ENCODE peak calls at places on chromosome 9, in nine cellular contexts. U is HCT116; Q is iPS DF 6.9; E is A673; S is cardiac muscle cell; T is upper lobe of left lung; D is aorta; W is CD8-positive, alpha-beta memory T cell; J is A549. F is an unnamed sample.
A peak's percentile ranks its signal among the peaks of the same experiment; 100 is the strongest.

GRCh38 chr9:31023793-31024192 is 1360.7 kb upstream of the ACO1 start:
- DNase-seq in W (no peak), D (no peak), J (no peak), U (no peak), Q (no peak), S (no peak), E (no peak), T (no peak), F (no peak)

GRCh38 chr9:98890256-98890655 is 53.5 kb upstream of the COL15A1 start:
- DNase-seq in Q (no peak), S (no peak), T (no peak), U (no peak), E (no peak), J (no peak), D (peak; percentile 46), W (no peak), F (no peak)

GRCh38 chr9:106467847-106468163 is 395.2 kb upstream of the ZNF462 start:
- DNase-seq in D (no peak), J (no peak), T (no peak), S (peak; percentile 25), Q (no peak), U (no peak), E (no peak), W (no peak), F (no peak)

GRCh38 chr9:107484117-107484723 is 5.3 kb downstream of the KLF4 start:
- DNase-seq in U (peak; percentile 64), S (peak; percentile 90), T (no peak), W (no peak), E (peak; percentile 67), D (no peak), Q (no peak), J (peak; percentile 84), F (no peak)

GRCh38 chr9:124213396-124213795 is 44.4 kb upstream of the NEK6 start:
- DNase-seq in W (no peak), T (no peak), S (no peak), D (peak; percentile 16), U (no peak), Q (no peak), J (no peak), E (no peak), F (no peak)

GRCh38 chr9:68651280-68651893 is 53.7 kb upstream of the PIP5K1B start:
- DNase-seq in D (no peak), Q (no peak), J (no peak), T (no peak), E (no peak), U (no peak), W (no peak), S (no peak), F (no peak)

GRCh38 chr9:129397335-129397734 is 219.3 kb upstream of the IER5L start:
- DNase-seq in Q (no peak), W (no peak), S (no peak), T (no peak), D (no peak), U (no peak), J (no peak), E (no peak), F (no peak)

GRCh38 chr9:2623866-2624682 is 2.5 kb downstream of the VLDLR start:
- DNase-seq in U (no peak), E (no peak), W (no peak), T (no peak), D (no peak), J (no peak), Q (no peak), S (no peak), F (no peak)

GRCh38 chr9:22228542-22228941 is 218.1 kb upstream of the DMRTA1 start:
- DNase-seq in U (no peak), W (no peak), Q (no peak), E (no peak), D (no peak), J (no peak), S (peak; percentile 35), T (no peak), F (no peak)

GRCh38 chr9:81851340-81851739 is 76.9 kb upstream of the SPATA31D4 start:
- DNase-seq in D (no peak), W (no peak), J (no peak), T (no peak), E (no peak), U (no peak), Q (no peak), S (no peak), F (no peak)

GRCh38 chr9:81344366-81344765 is 345.0 kb downstream of the TLE1 start:
- DNase-seq in W (no peak), S (no peak), T (no peak), E (no peak), U (no peak), J (no peak), D (no peak), Q (no peak), F (no peak)

GRCh38 chr9:2478421-2478820 is 143.2 kb upstream of the VLDLR start:
- DNase-seq in T (no peak), U (no peak), Q (no peak), D (no peak), J (peak; percentile 37), S (no peak), E (no peak), W (no peak), F (no peak)

GRCh38 chr9:5851445-5851844 is 18.5 kb upstream of the ERMP1 start:
- DNase-seq in S (peak; percentile 86), D (no peak), U (no peak), W (no peak), T (peak; percentile 58), E (no peak), Q (no peak), J (no peak), F (peak; percentile 92)

GRCh38 chr9:112647596-112647995 is 70.3 kb downstream of the INIP start:
- DNase-seq in W (no peak), E (no peak), D (no peak), J (no peak), S (no peak), Q (no peak), U (no peak), T (no peak), F (no peak)

GRCh38 chr9:89427621-89428221 is 70.2 kb downstream of the SEMA4D start:
- DNase-seq in Q (no peak), D (peak; percentile 31), U (no peak), J (no peak), S (no peak), E (no peak), W (no peak), T (no peak), F (no peak)

GRCh38 chr9:93094294-93095204 is 1.5 kb upstream of the CARD19 start:
- DNase-seq in U (no peak), Q (no peak), D (peak; percentile 88), W (no peak), T (peak; percentile 66), J (no peak), E (peak; percentile 46), S (no peak), F (no peak)

GRCh38 chr9:68955281-68955680 is 58.6 kb downstream of the PRKACG start:
- DNase-seq in S (no peak), T (no peak), U (no peak), J (no peak), W (no peak), E (no peak), D (no peak), Q (no peak), F (no peak)

GRCh38 chr9:20095430-20096092 is 306.7 kb upstream of the SLC24A2 start:
- DNase-seq in S (no peak), J (no peak), Q (no peak), D (no peak), U (no peak), E (no peak), W (no peak), T (no peak), F (no peak)

GRCh38 chr9:121749614-121750013 is 98.2 kb downstream of the DAB2IP start:
- DNase-seq in Q (no peak), W (no peak), D (no peak), J (no peak), S (no peak), U (no peak), E (no peak), T (no peak), F (no peak)

GRCh38 chr9:121750715-121751623 is 99.5 kb downstream of the DAB2IP start:
- DNase-seq in T (no peak), W (no peak), J (no peak), E (no peak), U (peak; percentile 57), S (peak; percentile 40), D (no peak), Q (no peak), F (no peak)

GRCh38 chr9:121750259-121750714 is 98.9 kb downstream of the DAB2IP start:
- DNase-seq in T (no peak), U (no peak), D (no peak), J (no peak), W (no peak), E (no peak), S (no peak), Q (no peak), F (no peak)

GRCh38 chr9:121748080-121748479 is 96.6 kb downstream of the DAB2IP start:
- DNase-seq in E (no peak), Q (no peak), W (peak; percentile 38), J (no peak), T (no peak), D (no peak), U (no peak), S (no peak), F (no peak)

GRCh38 chr9:121748727-121749546 is 97.5 kb downstream of the DAB2IP start:
- DNase-seq in S (no peak), Q (no peak), J (no peak), T (no peak), U (no peak), W (no peak), D (peak; percentile 85), E (no peak), F (no peak)
- H3K27ac ChIP-seq in S (peak overlapping the region; percentile 46), Q (no peak overlapping the region), J (no peak overlapping the region), T (peak overlapping the region; percentile 45), U (peak overlapping the region; percentile 51), W (no peak overlapping the region), D (peak overlapping the region; percentile 39), E (no peak overlapping the region), F (peak overlapping the region; percentile 13)

DNA sequence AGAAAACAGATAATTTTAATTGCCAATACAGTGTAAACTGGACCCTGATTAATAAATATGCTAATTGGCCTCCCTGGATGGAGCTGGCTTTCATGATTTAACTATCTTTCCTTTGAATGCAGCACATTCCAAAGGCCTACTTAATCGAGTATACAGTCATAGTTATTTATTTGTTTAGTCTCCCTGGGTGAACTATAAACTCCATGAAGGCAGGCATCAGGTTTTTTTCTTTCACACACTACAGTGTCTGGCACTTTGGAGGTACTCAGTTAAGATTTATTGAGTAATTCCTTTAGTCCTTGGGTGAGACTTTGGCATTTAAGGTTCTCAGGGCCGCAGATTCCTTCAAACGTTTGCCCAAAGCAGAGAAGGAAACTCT is 20.4 kb downstream of the RUSC2 start:
- DNase-seq in E (no peak), T (no peak), Q (no peak), D (no peak), J (no peak), U (no peak), S (no peak), W (no peak), F (no peak)
- H3K27ac ChIP-seq in E (no peak overlapping the region), T (peak overlapping the region; percentile 76), Q (no peak overlapping the region), D (peak overlapping the region; percentile 95), J (peak overlapping the region; percentile 96), U (peak overlapping the region; percentile 75), S (no peak overlapping the region), W (no peak overlapping the region), F (peak overlapping the region; percentile 57)

GRCh38 chr9:138049779-138050471 is 172.3 kb downstream of the CACNA1B start:
- DNase-seq in J (no peak), D (no peak), U (no peak), S (no peak), Q (no peak), W (no peak), T (peak; percentile 8), E (no peak), F (no peak)
- H3K27ac ChIP-seq in J (no peak overlapping the region), D (no peak overlapping the region), U (no peak overlapping the region), S (no peak overlapping the region), Q (no peak overlapping the region), W (no peak overlapping the region), T (no peak overlapping the region), E (no peak overlapping the region), F (no peak overlapping the region)

GRCh38 chr9:126661521-126662251 is 48.0 kb downstream of the LMX1B start:
- DNase-seq in E (peak; percentile 25), D (no peak), S (peak; percentile 18), J (peak; percentile 13), U (peak; percentile 12), Q (no peak), T (no peak), W (no peak), F (no peak)
- H3K27ac ChIP-seq in E (no peak overlapping the region), D (no peak overlapping the region), S (no peak overlapping the region), J (no peak overlapping the region), U (peak overlapping the region; percentile 62), Q (no peak overlapping the region), T (no peak overlapping the region), W (no peak overlapping the region), F (no peak overlapping the region)